ENCODE peak calls at places on chromosomes 5 and 9, in eight cellular contexts. One of them, this sample, is unnamed.

GRCh38 chr5:69136296-69136695 is 30.7 kb upstream of the CCNB1 start:
- DNase-seq in nucleus accumbens: no peak
- DNase-seq in putamen: no peak
- DNase-seq in HL-60: no peak
- DNase-seq in pancreas: no peak
- DNase-seq in stimulated activated CD8-positive, alpha-beta memory T cell treated with anti-CD3 and anti-CD28 coated beads, Interleukin-15, amount 100 ng/mL, for 1 hour: no peak
- DNase-seq in upper lobe of left lung: no peak
- DNase-seq in NCI-H1092 treated with DMSO at 0.1 percent for 48 hours: no peak
- DNase-seq in this sample: no peak

GRCh38 chr9:127654619-127655018 is 42.5 kb downstream of the STXBP1 start:
- DNase-seq in upper lobe of left lung: no peak
- DNase-seq in NCI-H1092 treated with DMSO at 0.1 percent for 48 hours: no peak
- DNase-seq in nucleus accumbens: no peak
- DNase-seq in pancreas: no peak
- DNase-seq in putamen: no peak
- DNase-seq in HL-60: no peak
- DNase-seq in stimulated activated CD8-positive, alpha-beta memory T cell treated with anti-CD3 and anti-CD28 coated beads, Interleukin-15, amount 100 ng/mL, for 1 hour: no peak
- DNase-seq in this sample: no peak

GRCh38 chr9:136011703-136012496 is 50.7 kb upstream of the UBAC1 start:
- DNase-seq in putamen: peak
- DNase-seq in pancreas: peak
- DNase-seq in stimulated activated CD8-positive, alpha-beta memory T cell treated with anti-CD3 and anti-CD28 coated beads, Interleukin-15, amount 100 ng/mL, for 1 hour: no peak
- DNase-seq in upper lobe of left lung: peak
- DNase-seq in nucleus accumbens: peak
- DNase-seq in HL-60: no peak
- DNase-seq in NCI-H1092 treated with DMSO at 0.1 percent for 48 hours: no peak
- DNase-seq in this sample: peak

GRCh38 chr5:490116-491094 is 33.8 kb downstream of the SLC9A3 start:
- DNase-seq in NCI-H1092 treated with DMSO at 0.1 percent for 48 hours: no peak
- DNase-seq in stimulated activated CD8-positive, alpha-beta memory T cell treated with anti-CD3 and anti-CD28 coated beads, Interleukin-15, amount 100 ng/mL, for 1 hour: no peak
- DNase-seq in HL-60: no peak
- DNase-seq in nucleus accumbens: no peak
- DNase-seq in putamen: no peak
- DNase-seq in upper lobe of left lung: peak
- DNase-seq in pancreas: peak
- DNase-seq in this sample: no peak

GRCh38 chr5:86554638-86555037 is 63.1 kb upstream of the COX7C start:
- DNase-seq in nucleus accumbens: no peak
- DNase-seq in pancreas: no peak
- DNase-seq in upper lobe of left lung: no peak
- DNase-seq in NCI-H1092 treated with DMSO at 0.1 percent for 48 hours: no peak
- DNase-seq in putamen: no peak
- DNase-seq in HL-60: no peak
- DNase-seq in stimulated activated CD8-positive, alpha-beta memory T cell treated with anti-CD3 and anti-CD28 coated beads, Interleukin-15, amount 100 ng/mL, for 1 hour: no peak
- DNase-seq in this sample: no peak

GRCh38 chr5:53261245-53261644 is 151.7 kb upstream of the MOCS2 start:
- DNase-seq in upper lobe of left lung: no peak
- DNase-seq in nucleus accumbens: no peak
- DNase-seq in stimulated activated CD8-positive, alpha-beta memory T cell treated with anti-CD3 and anti-CD28 coated beads, Interleukin-15, amount 100 ng/mL, for 1 hour: no peak
- DNase-seq in putamen: no peak
- DNase-seq in NCI-H1092 treated with DMSO at 0.1 percent for 48 hours: no peak
- DNase-seq in HL-60: no peak
- DNase-seq in pancreas: no peak
- DNase-seq in this sample: no peak

GRCh38 chr9:16721972-16722371 is 148.5 kb downstream of the BNC2 start:
- DNase-seq in pancreas: no peak
- DNase-seq in stimulated activated CD8-positive, alpha-beta memory T cell treated with anti-CD3 and anti-CD28 coated beads, Interleukin-15, amount 100 ng/mL, for 1 hour: no peak
- DNase-seq in putamen: no peak
- DNase-seq in HL-60: no peak
- DNase-seq in nucleus accumbens: no peak
- DNase-seq in NCI-H1092 treated with DMSO at 0.1 percent for 48 hours: no peak
- DNase-seq in upper lobe of left lung: no peak
- DNase-seq in this sample: no peak

GRCh38 chr5:78065663-78066062 is 228.8 kb downstream of the AP3B1 start:
- DNase-seq in pancreas: no peak
- DNase-seq in upper lobe of left lung: no peak
- DNase-seq in stimulated activated CD8-positive, alpha-beta memory T cell treated with anti-CD3 and anti-CD28 coated beads, Interleukin-15, amount 100 ng/mL, for 1 hour: no peak
- DNase-seq in NCI-H1092 treated with DMSO at 0.1 percent for 48 hours: no peak
- DNase-seq in nucleus accumbens: no peak
- DNase-seq in HL-60: no peak
- DNase-seq in putamen: no peak
- DNase-seq in this sample: no peak

GRCh38 chr5:147822686-147823491 is 8.6 kb downstream of the SPINK1 start:
- DNase-seq in NCI-H1092 treated with DMSO at 0.1 percent for 48 hours: peak
- DNase-seq in nucleus accumbens: peak
- DNase-seq in putamen: peak
- DNase-seq in pancreas: no peak
- DNase-seq in upper lobe of left lung: no peak
- DNase-seq in stimulated activated CD8-positive, alpha-beta memory T cell treated with anti-CD3 and anti-CD28 coated beads, Interleukin-15, amount 100 ng/mL, for 1 hour: peak
- DNase-seq in HL-60: peak
- DNase-seq in this sample: peak

GRCh38 chr5:10652151-10652550 is 88.3 kb downstream of the ANKRD33B start:
- DNase-seq in stimulated activated CD8-positive, alpha-beta memory T cell treated with anti-CD3 and anti-CD28 coated beads, Interleukin-15, amount 100 ng/mL, for 1 hour: no peak
- DNase-seq in HL-60: no peak
- DNase-seq in NCI-H1092 treated with DMSO at 0.1 percent for 48 hours: no peak
- DNase-seq in pancreas: no peak
- DNase-seq in nucleus accumbens: no peak
- DNase-seq in putamen: no peak
- DNase-seq in upper lobe of left lung: no peak
- DNase-seq in this sample: no peak

This sample was measured in left lobe of liver.